ENCODE peak calls at places on chromosomes 13 and 19, in nine cellular contexts. M, R, T, N, H, W, U, V and E are unnamed samples.

GRCh38 chr13:111251646-111252448 is 68.6 kb upstream of the TEX29 start:
- DNase-seq in T (no peak), N (no peak), H (no peak), V (no peak), M (no peak), W (no peak), R (peak; percentile 12), U (peak; percentile 37), E (no peak)

GRCh38 chr13:89363144-89363543 is 1692.0 kb downstream of the SLITRK5 start:
- DNase-seq in U (no peak), T (no peak), N (no peak), M (no peak), W (no peak), V (no peak), H (peak; percentile 29), R (no peak), E (no peak)

GRCh38 chr13:65959305-65959704 is 1270.8 kb downstream of the PCDH9 start:
- DNase-seq in R (peak; percentile 23), H (no peak), N (no peak), U (no peak), V (no peak), T (no peak), M (no peak), W (no peak), E (no peak)

GRCh38 chr13:80100636-80101035 is 240.3 kb downstream of the SPRY2 start:
- DNase-seq in H (no peak), U (no peak), N (no peak), M (no peak), W (no peak), R (peak; percentile 55), T (no peak), V (no peak), E (no peak)

GRCh38 chr19:47227347-47228167 is 3.4 kb downstream of the BBC3 start:
- DNase-seq in U (peak; percentile 89), R (peak; percentile 92), N (peak; percentile 95), M (peak; percentile 97), H (peak; percentile 100), V (peak; percentile 26), T (peak; percentile 95), W (peak; percentile 74), E (peak; percentile 87)

GRCh38 chr19:38093587-38093986 is 130.4 kb downstream of the DPF1 start:
- DNase-seq in U (no peak), T (no peak), M (no peak), R (no peak), N (no peak), H (no peak), W (no peak), V (no peak), E (peak; percentile 91)

GRCh38 chr13:82947121-82948077 is 934.9 kb downstream of the SLITRK1 start:
- DNase-seq in W (no peak), U (no peak), T (no peak), M (no peak), R (peak; percentile 13), N (no peak), V (no peak), H (no peak), E (no peak)

GRCh38 chr13:72586519-72586918 is 140.9 kb downstream of the MZT1 start:
- DNase-seq in M (no peak), V (no peak), T (no peak), R (peak; percentile 62), H (no peak), U (no peak), W (no peak), N (no peak), E (no peak)

GRCh38 chr13:101127741-101128353 is 288.5 kb downstream of the NALCN start:
- DNase-seq in U (peak; percentile 66), V (no peak), W (no peak), H (peak; percentile 60), N (no peak), R (peak; percentile 27), T (peak; percentile 24), M (peak; percentile 73), E (peak; percentile 8)

GRCh38 chr19:10979950-10980349 is 19.1 kb downstream of the SMARCA4 start:
- DNase-seq in T (no peak), V (no peak), W (no peak), H (no peak), U (no peak), N (no peak), M (no peak), R (no peak), E (no peak)

GRCh38 chr19:52224211-52224610 is 34.4 kb downstream of the PPP2R1A start:
- DNase-seq in N (no peak), H (no peak), T (no peak), W (no peak), U (no peak), M (no peak), V (no peak), R (no peak), E (no peak)

GRCh38 chr19:4391701-4392543 is 8.4 kb downstream of the SH3GL1 start:
- DNase-seq in W (no peak), R (peak; percentile 89), V (no peak), U (peak; percentile 99), H (no peak), N (no peak), M (no peak), T (peak; percentile 78), E (no peak)

GRCh38 chr19:41744850-41745249 is 10.5 kb upstream of the CEACAM6 start:
- DNase-seq in V (no peak), W (no peak), T (no peak), H (no peak), M (no peak), U (no peak), R (no peak), N (no peak), E (no peak)

GRCh38 chr13:66835040-66835628 is 395.0 kb downstream of the PCDH9 start:
- DNase-seq in H (no peak), R (peak; percentile 39), U (peak; percentile 63), M (peak; percentile 79), W (no peak), N (no peak), V (no peak), T (peak; percentile 73), E (peak; percentile 80)

GRCh38 chr13:26019881-26020535 is 31.8 kb downstream of the SHISA2 start:
- DNase-seq in H (no peak), T (no peak), R (peak; percentile 89), U (peak; percentile 88), M (no peak), V (no peak), W (no peak), N (no peak), E (no peak)

GRCh38 chr19:1238373-1239303 is 833 bp upstream of the CBARP start:
- DNase-seq in N (no peak), W (no peak), R (no peak), M (no peak), H (no peak), U (no peak), V (no peak), T (no peak), E (no peak)

GRCh38 chr19:1239420-1239795 is 1.6 kb upstream of the CBARP start:
- DNase-seq in W (no peak), U (no peak), V (no peak), H (no peak), N (peak; percentile 43), M (peak; percentile 26), R (no peak), T (no peak), E (no peak)

GRCh38 chr19:1241417-1242095 is at the start of gene ATP5F1D:
- DNase-seq in R (peak; percentile 93), T (peak; percentile 94), H (peak; percentile 98), N (peak; percentile 96), V (peak; percentile 88), U (peak; percentile 91), W (no peak), M (peak; percentile 97), E (peak; percentile 95)

GRCh38 chr19:1239796-1240737 is 1.5 kb upstream of the ATP5F1D start:
- DNase-seq in V (peak; percentile 78), H (peak; percentile 94), W (no peak), R (peak; percentile 87), M (peak; percentile 97), T (peak; percentile 89), U (peak; percentile 86), N (peak; percentile 87), E (peak; percentile 87)

DNA sequence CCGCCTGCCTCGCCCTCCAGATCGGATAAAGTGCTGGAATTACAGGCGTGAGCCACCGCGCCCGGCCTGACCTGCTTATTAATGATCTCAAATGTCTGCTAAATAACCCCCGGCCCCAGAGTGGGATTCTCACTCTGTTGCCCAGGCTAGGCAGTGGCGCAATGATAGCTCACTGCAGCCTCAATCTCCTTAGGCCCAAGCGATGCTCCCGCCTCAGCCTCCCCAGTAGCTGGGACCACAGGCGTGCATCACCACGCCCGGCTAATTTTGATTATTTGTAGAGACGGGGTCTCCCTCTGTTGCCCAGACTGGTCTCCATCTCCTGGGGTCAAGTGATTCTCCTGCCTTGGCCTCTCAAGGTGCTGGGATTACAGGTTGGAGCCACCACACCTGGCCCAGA is 626 bp upstream of the ATP5F1D start:
- DNase-seq in H (no peak), R (no peak), N (no peak), M (no peak), V (no peak), U (no peak), T (peak; percentile 59), W (no peak), E (peak; percentile 23)
- H3K4me1 ChIP-seq in H (peaks cover 15% of the 10 kb centered on the region), R (peaks cover 23% of the 10 kb centered on the region), N (peaks cover 83% of the 10 kb centered on the region), M (peaks cover 17% of the 10 kb centered on the region), V (peaks cover 58% of the 10 kb centered on the region), U (peaks cover 12% of the 10 kb centered on the region), T (peaks cover 62% of the 10 kb centered on the region), W (peaks cover 77% of the 10 kb centered on the region), E (peaks cover 71% of the 10 kb centered on the region)

GRCh38 chr19:15222738-15223648 is 9.3 kb downstream of the EPHX3 start:
- DNase-seq in U (peak; percentile 93), N (peak; percentile 92), M (peak; percentile 100), W (peak; percentile 70), T (peak; percentile 91), H (peak; percentile 98), R (peak; percentile 96), V (peak; percentile 48), E (peak; percentile 84)
- H3K4me3 ChIP-seq in U (peak overlapping the region; percentile 43), N (peak overlapping the region; percentile 47), M (peak overlapping the region; percentile 56), W (peak overlapping the region; percentile 78), T (peak overlapping the region; percentile 23), H (peak overlapping the region; percentile 57), R (peak overlapping the region; percentile 64), V (peak overlapping the region; percentile 72), E (no peak overlapping the region)

GRCh38 chr13:34777914-34778303 is 164.2 kb upstream of the NBEA start:
- DNase-seq in N (no peak), M (no peak), V (no peak), H (no peak), W (no peak), R (no peak), T (no peak), U (no peak), E (no peak)

GRCh38 chr13:34776984-34777913 is 164.8 kb upstream of the NBEA start:
- DNase-seq in M (no peak), N (no peak), V (no peak), T (no peak), U (no peak), H (peak; percentile 37), W (no peak), R (no peak), E (no peak)

GRCh38 chr13:34776390-34776981 is 165.6 kb upstream of the NBEA start:
- DNase-seq in N (no peak), M (no peak), U (no peak), R (no peak), V (no peak), T (no peak), H (no peak), W (no peak), E (no peak)

GRCh38 chr13:34779171-34779570 is 162.9 kb upstream of the NBEA start:
- DNase-seq in W (no peak), M (no peak), U (no peak), T (peak; percentile 22), R (no peak), N (no peak), V (no peak), H (peak; percentile 15), E (no peak)
- TF ChIP-seq CTCF in W (no peak), M (peak; percentile 23), U (no peak), T (no peak), R (no peak), N (no peak), V (no peak), H (peak; percentile 47), E (no peak)

GRCh38 chr19:29679598-29680210 is 14.4 kb downstream of the PLEKHF1 start:
- DNase-seq in N (no peak), V (no peak), M (no peak), W (no peak), T (no peak), U (no peak), R (no peak), H (no peak), E (no peak)
- H3K4me1 ChIP-seq in N (peaks cover 59% of the 10 kb centered on the region), V (peaks cover 81% of the 10 kb centered on the region), M (peaks cover 18% of the 10 kb centered on the region), W (peaks cover 97% of the 10 kb centered on the region), T (no peaks in the 10 kb centered on the region), U (peaks cover 6% of the 10 kb centered on the region), R (peaks cover 7% of the 10 kb centered on the region), H (no peaks in the 10 kb centered on the region), E (peaks cover 9% of the 10 kb centered on the region)